ENCODE peak calls at places on chromosomes 3 and 15, in four cellular contexts. N is neuronal stem cell, I is mesendoderm, C is trophoblast cell. M is an unnamed sample.

GRCh38 chr15:45230246-45230965 is 21.6 kb upstream of the SLC28A2 start:
- DNase-seq in I (no peak), C (no peak), N (no peak), M (no peak)

GRCh38 chr15:89860446-89860845 is 33.3 kb downstream of the AP3S2 start:
- DNase-seq in C (no peak), N (no peak), I (no peak), M (no peak)

GRCh38 chr15:96230557-96231181 is 99.8 kb upstream of the NR2F2 start:
- DNase-seq in I (no peak), C (no peak), N (no peak), M (no peak)

GRCh38 chr3:29456901-29457300 is 176.0 kb downstream of the RBMS3 start:
- DNase-seq in N (no peak), I (no peak), C (no peak), M (no peak)

GRCh38 chr15:30043211-30043655 is 39.5 kb upstream of the GOLGA8J start:
- DNase-seq in C (no peak), N (no peak), I (no peak), M (no peak)

GRCh38 chr15:48178612-48178931 is 477 bp upstream of the MYEF2 start:
- DNase-seq in N (no peak), I (no peak), C (no peak), M (no peak)

GRCh38 chr15:78212546-78213424 is 21.6 kb downstream of the ACSBG1 start:
- DNase-seq in N (no peak), I (peak), C (no peak), M (no peak)

GRCh38 chr3:32157600-32158264 is 51.3 kb downstream of the GPD1L start:
- DNase-seq in N (no peak), I (no peak), C (no peak), M (no peak)

GRCh38 chr3:37711721-37712120 is 150.0 kb upstream of the CTDSPL start:
- DNase-seq in I (no peak), C (no peak), N (no peak), M (no peak)

GRCh38 chr3:53815067-53815466 is 31.2 kb downstream of the CHDH start:
- DNase-seq in C (no peak), N (no peak), I (no peak), M (no peak)

GRCh38 chr3:69411331-69411730 is 25.4 kb upstream of the FRMD4B start:
- DNase-seq in C (no peak), N (no peak), I (no peak), M (no peak)

GRCh38 chr15:100973351-100974034 is 54.3 kb downstream of the LRRK1 start:
- DNase-seq in N (peak), C (no peak), I (peak), M (peak)

GRCh38 chr3:53843195-53844177 is 2.7 kb downstream of the CHDH start:
- DNase-seq in C (no peak), I (no peak), N (no peak), M (no peak)

DNA sequence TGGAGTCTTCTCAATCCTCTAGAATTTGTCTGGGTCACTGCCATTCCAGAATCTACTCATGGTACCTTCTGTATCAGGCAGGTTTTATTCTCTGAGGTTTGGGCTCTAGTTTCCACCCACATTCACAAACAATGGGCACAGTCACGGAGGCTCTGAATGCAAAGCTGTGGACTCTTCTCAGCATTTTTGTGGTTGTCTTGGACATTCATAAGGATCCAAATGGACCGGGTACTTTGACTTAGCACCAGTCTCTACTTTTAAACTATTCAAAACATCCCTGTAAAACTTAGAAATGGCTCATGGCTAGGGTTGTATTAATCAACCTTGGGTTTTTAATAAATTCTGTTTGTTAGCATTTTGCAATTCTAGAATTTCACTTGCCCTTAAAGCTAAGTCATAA is 277.9 kb upstream of the THBS1 start:
- DNase-seq in N (no peak), C (no peak), I (no peak), M (no peak)
- H2AK5ac ChIP-seq in N (no peak), C (no peak), I (no peak), M (no peak)

GRCh38 chr3:12467746-12468145 is 16.5 kb upstream of the TSEN2 start:
- DNase-seq in C (peak), N (no peak), I (no peak), M (no peak)
- H2AK5ac ChIP-seq in C (no peak), N (no peak), I (no peak), M (no peak)

GRCh38 chr15:31338318-31338878 is 11.8 kb downstream of the KLF13 start:
- DNase-seq in I (no peak), N (no peak), C (no peak), M (no peak)
- H2AK5ac ChIP-seq in I (no peak), N (no peak), C (no peak), M (no peak)

GRCh38 chr3:129413687-129414506 is 14.5 kb downstream of the EFCAB12 start:
- DNase-seq in C (no peak), I (no peak), N (no peak), M (no peak)

GRCh38 chr3:129415378-129415777 is 13.1 kb downstream of the EFCAB12 start:
- DNase-seq in I (no peak), N (no peak), C (no peak), M (no peak)

GRCh38 chr3:129410971-129411370 is 17.5 kb downstream of the EFCAB12 start:
- DNase-seq in I (no peak), N (no peak), C (no peak), M (no peak)

GRCh38 chr3:129409541-129409940 is 18.9 kb downstream of the EFCAB12 start:
- DNase-seq in C (no peak), I (no peak), N (no peak), M (no peak)

GRCh38 chr3:129412542-129413198 is 15.8 kb downstream of the EFCAB12 start:
- DNase-seq in N (no peak), I (no peak), C (no peak), M (no peak)
- H2AK5ac ChIP-seq in N (no peak), I (no peak), C (no peak), M (no peak)

GRCh38 chr3:176302271-176302670 is 895.0 kb downstream of the TBL1XR1 start:
- DNase-seq in C (no peak), I (no peak), N (no peak), M (no peak)
- H2AK5ac ChIP-seq in C (no peak), I (no peak), N (no peak), M (no peak)

GRCh38 chr15:73990250-73991005 is 1.7 kb downstream of the STOML1 start:
- DNase-seq in C (no peak), I (no peak), N (no peak), M (no peak)
- H2AK5ac ChIP-seq in C (no peak), I (no peak), N (no peak), M (no peak)

GRCh38 chr15:64854041-64854440 is 12.3 kb downstream of the PLEKHO2 start:
- DNase-seq in I (no peak), C (no peak), N (no peak), M (no peak)
- H2AK5ac ChIP-seq in I (no peak), C (no peak), N (peak), M (no peak)

GRCh38 chr3:124351430-124352142 is 359.7 kb upstream of the ROPN1 start:
- DNase-seq in N (peak), C (peak), I (peak), M (no peak)
- H2AK5ac ChIP-seq in N (no peak), C (no peak), I (no peak), M (no peak)

GRCh38 chr3:45054196-45054857 is 28.2 kb downstream of the CLEC3B start:
- DNase-seq in N (no peak), C (no peak), I (no peak), M (no peak)
- H2AK5ac ChIP-seq in N (no peak), C (no peak), I (peak), M (no peak)

GRCh38 chr3:72001758-72002157 is 216.8 kb upstream of the PROK2 start:
- DNase-seq in N (no peak), C (no peak), I (no peak), M (no peak)
- H2AK5ac ChIP-seq in N (no peak), C (no peak), I (no peak), M (no peak)

M was measured in H1.